ENCODE peak calls at places on chromosome 9, in five cellular contexts. Z, S, K, R and N are unnamed samples.

GRCh38 chr9:128062856-128063831 is 4.0 kb downstream of the NAIF1 start:
- DNase-seq in Z (no peak), S (no peak), K (no peak), R (no peak), N (no peak)

GRCh38 chr9:23769307-23769935 is 56.6 kb downstream of the ELAVL2 start:
- DNase-seq in Z (no peak), S (peak), K (peak), R (no peak), N (no peak)

GRCh38 chr9:37405350-37405749 is 17.1 kb upstream of the GRHPR start:
- DNase-seq in Z (no peak), S (no peak), K (no peak), R (no peak), N (no peak)

GRCh38 chr9:134028575-134029247 is 3.4 kb downstream of the BRD3OS start:
- DNase-seq in Z (no peak), S (no peak), K (no peak), R (no peak), N (no peak)

GRCh38 chr9:132020845-132021510 is 58.7 kb downstream of the MED27 start:
- DNase-seq in Z (no peak), S (no peak), K (peak), R (no peak), N (no peak)

GRCh38 chr9:71079451-71079850 is 42.0 kb downstream of the TRPM3 start:
- DNase-seq in Z (no peak), S (no peak), K (peak), R (no peak), N (no peak)

GRCh38 chr9:129349571-129349947 is 171.5 kb upstream of the IER5L start:
- DNase-seq in Z (no peak), S (no peak), K (no peak), R (no peak), N (no peak)

GRCh38 chr9:8070779-8071444 is 271.3 kb upstream of the DMAC1 start:
- DNase-seq in Z (peak), S (peak), K (no peak), R (no peak), N (no peak)

GRCh38 chr9:98906273-98907040 is 37.2 kb upstream of the COL15A1 start:
- DNase-seq in Z (no peak), S (no peak), K (peak), R (no peak), N (peak)

GRCh38 chr9:111413996-111414395 is 70.2 kb downstream of the ECPAS start:
- DNase-seq in Z (no peak), S (no peak), K (no peak), R (no peak), N (no peak)

GRCh38 chr9:37200572-37201005 is 80.2 kb downstream of the ZCCHC7 start:
- DNase-seq in Z (no peak), S (no peak), K (peak), R (no peak), N (no peak)

GRCh38 chr9:100307061-100307460 is 45.7 kb downstream of the TEX10 start:
- DNase-seq in Z (no peak), S (no peak), K (no peak), R (no peak), N (no peak)

GRCh38 chr9:10173561-10173960 is 439.2 kb downstream of the PTPRD start:
- DNase-seq in Z (no peak), S (no peak), K (no peak), R (no peak), N (no peak)

GRCh38 chr9:116288658-116289057 is 135.1 kb downstream of the PAPPA start:
- DNase-seq in Z (no peak), S (no peak), K (peak), R (no peak), N (no peak)

GRCh38 chr9:101635473-101635872 is 40.7 kb upstream of the PPP3R2 start:
- DNase-seq in Z (no peak), S (no peak), K (no peak), R (no peak), N (no peak)

GRCh38 chr9:136052991-136053756 is 41.9 kb downstream of the NACC2 start:
- DNase-seq in Z (no peak), S (peak), K (no peak), R (no peak), N (no peak)

GRCh38 chr9:132776268-132776667 is 101.8 kb downstream of the AK8 start:
- DNase-seq in Z (no peak), S (no peak), K (no peak), R (no peak), N (peak)

GRCh38 chr9:18493361-18494015 is 19.5 kb downstream of the ADAMTSL1 start:
- DNase-seq in Z (no peak), S (no peak), K (peak), R (no peak), N (no peak)

GRCh38 chr9:131042666-131043065 is 33.7 kb downstream of the LAMC3 start:
- DNase-seq in Z (no peak), S (no peak), K (no peak), R (no peak), N (no peak)

GRCh38 chr9:89431930-89432725 is 65.8 kb downstream of the SEMA4D start:
- DNase-seq in Z (no peak), S (no peak), K (no peak), R (no peak), N (no peak)

GRCh38 chr9:21994526-21994995 is at the start of gene CDKN2B-AS1:
- DNase-seq in Z (peak), S (peak), K (peak), R (no peak), N (peak)

GRCh38 chr9:92527291-92527828 is 8.4 kb downstream of the ECM2 start:
- DNase-seq in Z (no peak), S (no peak), K (no peak), R (no peak), N (no peak)
- TF ChIP-seq CTCF in Z (no peak), S (no peak), K (no peak), R (no peak), N (no peak)

DNA sequence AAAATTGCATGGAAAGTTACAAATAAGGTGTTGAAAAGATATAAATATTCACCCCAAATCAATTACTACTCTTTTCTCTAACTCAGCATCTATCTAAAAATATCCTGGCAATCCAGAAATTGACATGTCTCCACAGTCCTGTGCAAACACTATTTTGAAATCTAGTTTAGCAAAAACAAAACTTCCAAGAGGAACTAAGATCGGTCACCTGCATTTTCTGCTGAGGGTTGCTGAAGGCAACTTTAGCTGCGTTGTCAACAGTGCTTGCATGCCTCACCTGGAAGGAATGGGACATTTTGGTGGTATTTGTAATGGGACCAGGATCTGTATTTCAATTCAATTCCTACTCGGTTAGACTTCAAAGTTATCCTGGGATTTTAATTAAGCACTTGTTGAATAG is 398.3 kb downstream of the NTRK2 start:
- DNase-seq in Z (no peak), S (no peak), K (no peak), R (no peak), N (no peak)
- TF ChIP-seq CTCF in Z (no peak), S (no peak), K (no peak), R (no peak), N (no peak)

DNA sequence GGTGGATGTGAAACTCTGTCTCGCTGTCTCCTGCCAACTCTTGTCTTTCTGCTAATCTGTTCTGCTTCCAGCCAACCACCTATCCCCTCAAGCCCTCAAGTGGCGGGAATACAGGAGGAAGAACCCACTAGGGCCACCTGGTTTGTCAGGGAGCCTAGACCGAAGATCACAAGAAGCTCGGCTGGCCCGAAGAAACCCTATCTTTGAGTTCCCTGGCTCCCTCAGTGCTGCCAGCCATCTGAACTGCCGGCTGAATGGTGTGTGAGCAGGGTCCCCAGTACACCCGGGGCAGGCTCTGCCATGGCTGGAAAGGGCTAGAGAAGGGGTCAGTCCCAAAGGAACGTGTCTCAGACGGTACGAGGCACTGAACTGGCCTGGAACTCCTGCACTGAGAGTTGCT is 49.2 kb upstream of the TESK1 start:
- DNase-seq in Z (no peak), S (no peak), K (no peak), R (no peak), N (no peak)
- TF ChIP-seq CTCF in Z (no peak), S (no peak), K (no peak), R (no peak), N (no peak)

GRCh38 chr9:126625329-126626116 is 11.8 kb downstream of the LMX1B start:
- DNase-seq in Z (no peak), S (peak), K (no peak), R (no peak), N (no peak)
- TF ChIP-seq CTCF in Z (no peak), S (no peak), K (no peak), R (no peak), N (no peak)

GRCh38 chr9:137445275-137445807 is 4.2 kb upstream of the ENTPD8 start:
- DNase-seq in Z (peak), S (peak), K (peak), R (peak), N (peak)

GRCh38 chr9:137445930-137446431 is 4.8 kb upstream of the ENTPD8 start:
- DNase-seq in Z (peak), S (no peak), K (no peak), R (no peak), N (peak)

GRCh38 chr9:137441935-137442321 is 771 bp upstream of the ENTPD8 start:
- DNase-seq in Z (no peak), S (no peak), K (no peak), R (no peak), N (no peak)

GRCh38 chr9:137446851-137447471 is 5.8 kb upstream of the ENTPD8 start:
- DNase-seq in Z (peak), S (no peak), K (no peak), R (no peak), N (peak)

GRCh38 chr9:137444106-137444790 is 3.1 kb upstream of the ENTPD8 start:
- DNase-seq in Z (no peak), S (no peak), K (no peak), R (no peak), N (no peak)
- TF ChIP-seq CTCF in Z (no peak), S (no peak), K (no peak), R (no peak), N (no peak)

DNA sequence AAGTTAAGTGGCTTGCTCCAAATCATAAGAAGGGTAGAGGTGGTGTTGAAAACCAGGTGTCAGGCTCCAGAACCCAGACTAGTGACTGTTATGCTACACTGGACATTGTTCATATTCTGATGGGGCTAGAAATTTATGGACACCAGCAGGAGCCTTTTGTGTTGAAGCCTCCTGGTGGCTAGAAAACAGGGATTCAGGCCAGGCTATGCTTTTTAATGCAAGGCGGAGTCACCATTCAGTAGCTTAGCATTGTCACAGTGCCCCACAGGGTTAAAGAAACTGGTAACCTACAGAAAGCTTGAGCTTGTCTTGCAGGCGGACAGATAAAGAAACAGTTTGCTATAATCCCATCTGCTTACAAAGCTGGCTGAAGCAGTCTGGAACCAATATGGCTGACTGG is 23.0 kb upstream of the GOLM1 start:
- DNase-seq in Z (no peak), S (peak), K (no peak), R (no peak), N (no peak)
- TF ChIP-seq CTCF in Z (no peak), S (peak), K (no peak), R (no peak), N (no peak)

GRCh38 chr9:19946446-19947109 is 157.7 kb upstream of the SLC24A2 start:
- DNase-seq in Z (no peak), S (peak), K (peak), R (no peak), N (no peak)
- TF ChIP-seq CTCF in Z (peak), S (peak), K (peak), R (no peak), N (no peak)

GRCh38 chr9:33860200-33860871 is 43.4 kb downstream of the UBE2R2 start:
- DNase-seq in Z (no peak), S (no peak), K (no peak), R (no peak), N (no peak)
- TF ChIP-seq CTCF in Z (peak), S (no peak), K (peak), R (no peak), N (no peak)